ENCODE peak calls at places on chromosome 7, in seven cellular contexts. K is lower lobe of right lung; D is CD4-positive, alpha-beta T cell; C is left ventricle myocardium inferior; Q is tibial artery; L is heart left ventricle; X is endothelial cell of umbilical vein. Z is an unnamed sample.

GRCh38 chr7:2680792-2681490 is 7.1 kb upstream of the AMZ1 start:
- DNase-seq in D (peak; percentile 40), L (peak; percentile 88), C (peak; percentile 84), Q (peak; percentile 87), K (peak; percentile 88), X (peak; percentile 65), Z (peak; percentile 68)

GRCh38 chr7:32587431-32587948 is 92.2 kb downstream of the AVL9 start:
- DNase-seq in C (no peak), D (no peak), L (peak; percentile 36), X (peak; percentile 80), K (no peak), Q (no peak), Z (no peak)

GRCh38 chr7:90824386-90825307 is 228.5 kb downstream of the CDK14 start:
- DNase-seq in Q (no peak), C (no peak), K (no peak), X (peak; percentile 79), D (no peak), L (no peak), Z (no peak)

GRCh38 chr7:96188623-96188991 is 133.3 kb downstream of the SLC25A13 start:
- DNase-seq in D (no peak), L (no peak), C (no peak), X (no peak), K (no peak), Q (no peak), Z (no peak)

GRCh38 chr7:158061031-158061630 is 526.5 kb downstream of the PTPRN2 start:
- DNase-seq in C (no peak), K (no peak), X (no peak), D (no peak), Q (peak; percentile 45), L (no peak), Z (no peak)

GRCh38 chr7:30450983-30451497 is 27.5 kb downstream of the NOD1 start:
- DNase-seq in L (no peak), Q (no peak), C (no peak), K (no peak), D (no peak), X (no peak), Z (no peak)

GRCh38 chr7:2093214-2093840 is 139.4 kb downstream of the MAD1L1 start:
- DNase-seq in L (no peak), Q (no peak), X (no peak), K (no peak), D (no peak), C (no peak), Z (no peak)

GRCh38 chr7:136134503-136134902 is 157.3 kb upstream of the MTPN start:
- DNase-seq in K (no peak), L (no peak), X (no peak), C (no peak), Q (no peak), D (no peak), Z (no peak)

GRCh38 chr7:11911900-11912299 is 79.9 kb upstream of the THSD7A start:
- DNase-seq in X (no peak), D (no peak), C (no peak), Q (no peak), K (no peak), L (no peak), Z (peak; percentile 25)

GRCh38 chr7:29274156-29275017 is 79.8 kb downstream of the CHN2 start:
- DNase-seq in L (no peak), X (no peak), C (no peak), K (no peak), Q (no peak), D (no peak), Z (no peak)

GRCh38 chr7:80884511-80885195 is 34.2 kb downstream of the SEMA3C start:
- DNase-seq in X (no peak), Q (no peak), L (no peak), K (no peak), C (no peak), D (no peak), Z (no peak)

GRCh38 chr7:39410582-39410981 is 155.6 kb upstream of the YAE1 start:
- DNase-seq in C (no peak), X (no peak), L (no peak), K (no peak), Q (no peak), D (no peak), Z (no peak)

GRCh38 chr7:39404910-39405309 is 161.3 kb upstream of the YAE1 start:
- DNase-seq in X (no peak), L (no peak), K (no peak), C (no peak), D (no peak), Q (no peak), Z (no peak)

GRCh38 chr7:39405591-39405990 is 160.6 kb upstream of the YAE1 start:
- DNase-seq in C (no peak), Q (no peak), X (no peak), D (no peak), L (no peak), K (no peak), Z (no peak)

GRCh38 chr7:39407139-39407538 is 159.1 kb upstream of the YAE1 start:
- DNase-seq in D (no peak), C (no peak), L (no peak), Q (no peak), X (no peak), K (no peak), Z (no peak)

GRCh38 chr7:39406464-39406863 is 159.7 kb upstream of the YAE1 start:
- DNase-seq in X (no peak), L (no peak), C (no peak), Q (no peak), K (no peak), D (no peak), Z (no peak)
- H3K27me3 ChIP-seq in X (peaks cover 2% of the 10 kb centered on the region), L (no peaks in the 10 kb centered on the region), C (no peaks in the 10 kb centered on the region), Q (no peaks in the 10 kb centered on the region), K (no peaks in the 10 kb centered on the region), D (no peaks in the 10 kb centered on the region), Z (no peaks in the 10 kb centered on the region)

DNA sequence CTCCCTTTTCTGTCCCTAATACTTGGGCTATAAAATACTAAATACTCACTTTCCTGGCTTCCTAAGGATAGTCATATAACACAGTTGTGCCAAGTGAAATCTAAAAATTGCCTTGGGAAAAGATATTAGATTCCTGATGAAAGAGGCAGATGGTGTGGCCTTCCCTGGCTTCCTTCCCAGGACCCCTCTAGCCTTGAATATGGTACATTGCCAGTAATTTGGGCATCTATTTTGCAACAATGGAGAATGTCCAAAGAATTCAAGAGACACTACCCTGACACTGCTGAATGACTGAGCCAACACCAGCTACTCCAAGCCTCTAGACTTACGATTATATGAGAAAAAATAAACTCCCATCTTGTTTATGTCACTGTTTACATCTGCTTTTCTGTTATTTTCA is 17.9 kb downstream of the COPG2 start:
- DNase-seq in Q (no peak), X (no peak), K (no peak), D (no peak), C (no peak), L (no peak), Z (no peak)
- H3K27me3 ChIP-seq in Q (no peaks in the 10 kb centered on the region), X (no peaks in the 10 kb centered on the region), K (no peaks in the 10 kb centered on the region), D (no peaks in the 10 kb centered on the region), C (no peaks in the 10 kb centered on the region), L (no peaks in the 10 kb centered on the region), Z (no peaks in the 10 kb centered on the region)

DNA sequence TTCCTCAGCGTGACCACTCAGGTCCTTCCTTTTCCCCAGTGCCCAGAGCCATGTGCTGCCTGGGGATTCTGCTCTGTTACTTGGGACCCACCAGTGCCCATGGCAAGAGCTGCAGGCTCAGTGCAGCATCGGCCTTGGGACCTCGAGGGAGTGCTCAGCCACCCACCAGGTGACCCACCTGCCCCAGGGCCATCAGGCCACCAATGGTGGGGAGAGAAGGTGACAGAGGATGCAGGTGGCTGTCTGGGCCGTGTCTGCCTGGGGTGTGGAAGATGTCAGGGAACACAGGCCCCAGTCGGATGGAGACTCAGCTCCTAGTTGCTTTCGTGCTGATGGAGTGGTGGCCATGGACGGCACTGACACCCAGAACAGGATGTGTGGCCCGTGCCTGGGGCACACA is 104.7 kb upstream of the FAM20C start:
- DNase-seq in L (no peak), C (no peak), X (no peak), K (no peak), Q (no peak), D (no peak), Z (no peak)
- H3K27me3 ChIP-seq in L (no peaks in the 10 kb centered on the region), C (peaks cover 32% of the 10 kb centered on the region), X (no peaks in the 10 kb centered on the region), K (no peaks in the 10 kb centered on the region), Q (no peaks in the 10 kb centered on the region), D (no peaks in the 10 kb centered on the region), Z (no peaks in the 10 kb centered on the region)

DNA sequence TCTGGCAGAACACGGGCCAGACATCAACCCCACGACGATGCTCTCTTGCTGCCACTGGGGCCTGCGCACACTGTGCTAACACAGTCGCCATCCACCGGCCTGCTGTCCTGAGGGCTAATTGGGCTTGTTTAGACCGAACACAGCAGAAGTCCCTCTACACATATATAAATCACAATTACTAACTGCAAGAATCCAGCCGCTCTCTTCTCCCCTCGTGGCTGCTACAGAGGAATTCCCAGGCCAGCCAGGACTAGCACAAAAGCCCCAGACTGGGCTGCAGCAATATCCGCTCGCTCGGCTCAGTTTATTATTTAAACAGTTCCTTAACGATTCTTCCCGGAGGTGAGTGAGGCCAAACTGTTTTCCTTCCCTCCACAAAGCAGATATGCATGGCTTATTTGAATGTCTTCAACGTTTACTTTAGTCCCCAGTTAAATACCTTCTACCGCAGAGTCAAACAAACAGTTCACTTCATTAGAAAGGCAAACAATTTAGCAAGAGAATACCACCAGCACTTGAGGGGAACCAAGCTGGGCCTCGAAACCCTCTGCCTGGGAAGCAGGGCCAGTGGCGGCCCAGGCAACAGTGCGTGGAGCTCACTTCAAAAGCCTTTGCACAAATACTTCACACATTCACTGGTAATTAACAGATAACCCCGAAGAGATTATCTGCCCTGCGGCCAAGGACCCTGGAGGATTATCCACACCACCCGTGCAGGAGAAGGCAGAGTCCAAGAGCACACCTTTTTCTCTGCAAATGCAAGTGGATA is 145.4 kb downstream of the GLI3 start:
- DNase-seq in C (no peak), X (peak; percentile 51), K (no peak), L (no peak), Q (no peak), D (no peak), Z (peak; percentile 72)
- H3K27me3 ChIP-seq in C (no peaks in the 10 kb centered on the region), X (no peaks in the 10 kb centered on the region), K (no peaks in the 10 kb centered on the region), L (no peaks in the 10 kb centered on the region), Q (no peaks in the 10 kb centered on the region), D (no peaks in the 10 kb centered on the region), Z (peaks cover 64% of the 10 kb centered on the region)

GRCh38 chr7:155495440-155496248 is 37.7 kb downstream of the EN2 start:
- DNase-seq in K (no peak), X (no peak), D (no peak), L (no peak), C (no peak), Q (no peak), Z (no peak)
- H3K27me3 ChIP-seq in K (peaks cover 37% of the 10 kb centered on the region), X (peaks cover 10% of the 10 kb centered on the region), D (peaks cover 25% of the 10 kb centered on the region), L (peaks cover under 1% of the 10 kb centered on the region), C (peaks cover 100% of the 10 kb centered on the region), Q (no peaks in the 10 kb centered on the region), Z (peaks cover 29% of the 10 kb centered on the region)

GRCh38 chr7:130360518-130360917 is 15.9 kb downstream of the CPA5 start:
- DNase-seq in L (no peak), C (no peak), D (no peak), Q (no peak), K (no peak), X (no peak), Z (no peak)
- H3K27me3 ChIP-seq in L (no peaks in the 10 kb centered on the region), C (no peaks in the 10 kb centered on the region), D (no peaks in the 10 kb centered on the region), Q (no peaks in the 10 kb centered on the region), K (no peaks in the 10 kb centered on the region), X (no peaks in the 10 kb centered on the region), Z (no peaks in the 10 kb centered on the region)

GRCh38 chr7:155395176-155395797 is 62.6 kb upstream of the EN2 start:
- DNase-seq in K (no peak), D (no peak), C (no peak), X (no peak), L (no peak), Q (no peak), Z (no peak)
- H3K27me3 ChIP-seq in K (peaks cover 10% of the 10 kb centered on the region), D (peaks cover 9% of the 10 kb centered on the region), C (peaks cover 95% of the 10 kb centered on the region), X (no peaks in the 10 kb centered on the region), L (peaks cover 10% of the 10 kb centered on the region), Q (no peaks in the 10 kb centered on the region), Z (no peaks in the 10 kb centered on the region)